ENCODE peak calls at places on chromosomes 2 and 18, in five cellular contexts. Z is AG10803, U is heart left ventricle, N is hepatocyte, R is GM12865. C is an unnamed sample.

GRCh38 chr2:238644095-238645081 is 203.5 kb upstream of the TWIST2 start:
- DNase-seq in R (no peak), N (peak; percentile 49), U (no peak), Z (peak; percentile 88), C (peak; percentile 27)

GRCh38 chr2:147297820-147298219 is 547.0 kb upstream of the ACVR2A start:
- DNase-seq in R (peak; percentile 92), Z (no peak), U (no peak), N (no peak), C (no peak)

GRCh38 chr2:36300697-36301096 is 54.9 kb upstream of the CRIM1 start:
- DNase-seq in Z (no peak), R (peak; percentile 44), N (no peak), U (no peak), C (no peak)

GRCh38 chr2:197804049-197804757 is at the start of gene PLCL1:
- DNase-seq in Z (peak; percentile 93), U (peak; percentile 97), R (peak; percentile 95), N (peak; percentile 92), C (peak; percentile 82)

GRCh38 chr2:239394346-239394945 is 6.4 kb downstream of the HDAC4 start:
- DNase-seq in N (no peak), U (no peak), Z (no peak), R (no peak), C (no peak)

GRCh38 chr2:223847410-223847809 is 10.0 kb upstream of the AP1S3 start:
- DNase-seq in Z (no peak), R (no peak), U (no peak), N (no peak), C (no peak)

GRCh38 chr2:106581755-106582430 is 94.7 kb downstream of the CD8B2 start:
- DNase-seq in U (peak; percentile 68), Z (peak; percentile 54), N (peak; percentile 84), R (peak; percentile 38), C (peak; percentile 5)

GRCh38 chr2:241506793-241507429 is 1.5 kb downstream of the STK25 start:
- DNase-seq in R (no peak), U (peak; percentile 52), Z (no peak), N (no peak), C (no peak)

GRCh38 chr2:198968585-198968984 is 489.2 kb downstream of the SATB2 start:
- DNase-seq in N (peak; percentile 29), Z (no peak), R (no peak), U (no peak), C (no peak)

GRCh38 chr2:43737097-43737854 is 36.6 kb upstream of the DYNC2LI1 start:
- DNase-seq in U (no peak), N (peak; percentile 30), Z (peak; percentile 92), R (no peak), C (peak; percentile 59)

GRCh38 chr2:181850914-181851560 is 40.5 kb upstream of the ITPRID2 start:
- DNase-seq in R (no peak), Z (no peak), U (no peak), N (no peak), C (no peak)

GRCh38 chr2:73931531-73932500 is 5.1 kb downstream of the DGUOK start:
- DNase-seq in N (no peak), U (no peak), Z (peak; percentile 5), R (no peak), C (no peak)

GRCh38 chr2:55147041-55147440 is 85.1 kb downstream of the CLHC1 start:
- DNase-seq in U (no peak), N (no peak), R (no peak), Z (no peak), C (no peak)

GRCh38 chr2:67825476-67825875 is 237.3 kb downstream of the C1D start:
- DNase-seq in N (no peak), U (no peak), Z (peak; percentile 41), R (no peak), C (no peak)

GRCh38 chr18:23977709-23978483 is 36.7 kb upstream of the TTC39C start:
- DNase-seq in N (peak; percentile 5), Z (no peak), R (no peak), U (no peak), C (no peak)

GRCh38 chr18:25896178-25896780 is 194.1 kb downstream of the SS18 start:
- DNase-seq in N (peak; percentile 68), R (peak; percentile 63), Z (peak; percentile 61), U (no peak), C (peak; percentile 38)

GRCh38 chr2:19538411-19538963 is 180.1 kb upstream of the OSR1 start:
- DNase-seq in R (no peak), U (peak; percentile 50), Z (peak; percentile 97), N (peak; percentile 75), C (peak; percentile 91)

GRCh38 chr2:107108556-107108955 is 222.6 kb upstream of the ST6GAL2 start:
- DNase-seq in U (no peak), N (no peak), Z (peak; percentile 7), R (no peak), C (no peak)

GRCh38 chr2:145221032-145221431 is 701.1 kb upstream of the ZEB2 start:
- DNase-seq in Z (no peak), U (no peak), R (no peak), N (no peak), C (no peak)

GRCh38 chr2:218694405-218695145 is 16.1 kb upstream of the TTLL4 start:
- DNase-seq in N (no peak), R (no peak), U (no peak), Z (no peak), C (no peak)

GRCh38 chr2:31049913-31050588 is 88.2 kb downstream of the GALNT14 start:
- DNase-seq in Z (no peak), U (no peak), N (no peak), R (no peak), C (no peak)

GRCh38 chr2:30798536-30798991 is 8.7 kb downstream of the CAPN13 start:
- DNase-seq in N (no peak), U (no peak), Z (no peak), R (no peak), C (no peak)

GRCh38 chr18:11976882-11977281 is 4.4 kb upstream of the IMPA2 start:
- DNase-seq in R (no peak), N (no peak), Z (peak; percentile 67), U (no peak), C (no peak)

GRCh38 chr2:219638217-219638947 is 11.0 kb downstream of the SLC4A3 start:
- DNase-seq in Z (no peak), U (no peak), N (no peak), R (no peak), C (no peak)

GRCh38 chr2:134107402-134107801 is 146.5 kb upstream of the MGAT5 start:
- DNase-seq in U (no peak), N (no peak), Z (no peak), R (no peak), C (no peak)

GRCh38 chr18:79531926-79532689 is 136.4 kb downstream of the NFATC1 start:
- DNase-seq in U (no peak), Z (no peak), N (no peak), R (no peak), C (no peak)

GRCh38 chr18:31508781-31509180 is 10.8 kb downstream of the DSG2 start:
- DNase-seq in R (no peak), N (no peak), Z (no peak), U (no peak), C (no peak)

GRCh38 chr18:31509571-31509970 is 11.6 kb downstream of the DSG2 start:
- DNase-seq in Z (no peak), N (no peak), U (no peak), R (no peak), C (no peak)

GRCh38 chr18:31512203-31512764 is 14.3 kb downstream of the DSG2 start:
- DNase-seq in N (peak; percentile 89), R (no peak), U (no peak), Z (peak; percentile 25), C (no peak)

GRCh38 chr18:31511098-31511497 is 13.1 kb downstream of the DSG2 start:
- DNase-seq in R (no peak), N (no peak), U (no peak), Z (no peak), C (no peak)

GRCh38 chr18:31510319-31510718 is 12.3 kb downstream of the DSG2 start:
- DNase-seq in N (peak; percentile 54), Z (no peak), U (no peak), R (no peak), C (no peak)
- H3K4me3 ChIP-seq in N (no peak overlapping the region), Z (no peak overlapping the region), U (no peak overlapping the region), R (no peak overlapping the region), C (no peak overlapping the region)

GRCh38 chr18:55243852-55244251 is 284.6 kb upstream of the CCDC68 start:
- DNase-seq in N (no peak), R (no peak), Z (peak; percentile 72), U (peak; percentile 72), C (peak; percentile 75)

GRCh38 chr18:55246278-55246677 is 287.0 kb upstream of the CCDC68 start:
- DNase-seq in R (no peak), U (no peak), Z (no peak), N (no peak), C (no peak)

GRCh38 chr18:55245200-55245599 is 285.9 kb upstream of the CCDC68 start:
- DNase-seq in N (no peak), R (no peak), Z (peak; percentile 58), U (no peak), C (no peak)

GRCh38 chr18:55243255-55243654 is 284.0 kb upstream of the CCDC68 start:
- DNase-seq in U (no peak), R (no peak), N (no peak), Z (no peak), C (no peak)

DNA sequence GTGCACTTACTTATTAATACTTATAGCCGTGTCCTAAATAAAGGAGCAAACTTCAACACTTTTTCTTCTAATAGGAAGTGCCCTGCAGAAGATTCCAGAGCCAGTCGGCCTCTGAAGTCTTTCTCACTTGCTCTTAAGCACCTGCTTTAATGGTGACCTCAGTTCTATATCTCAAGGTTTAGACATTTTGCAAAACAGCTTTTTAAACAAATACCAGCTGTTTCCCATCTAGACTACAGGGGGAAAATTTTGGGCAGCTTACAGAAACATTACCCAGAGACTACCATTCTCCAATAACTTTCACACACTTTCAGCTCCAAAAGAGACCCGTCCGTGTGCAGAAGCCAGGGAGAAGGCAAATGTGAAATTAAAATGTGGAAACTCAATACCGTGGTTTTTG is 285.3 kb upstream of the CCDC68 start:
- DNase-seq in R (no peak), U (no peak), Z (no peak), N (no peak), C (no peak)
- TF ChIP-seq CTCF in R (no peak), U (no peak), Z (no peak), N (no peak), C (no peak)

DNA sequence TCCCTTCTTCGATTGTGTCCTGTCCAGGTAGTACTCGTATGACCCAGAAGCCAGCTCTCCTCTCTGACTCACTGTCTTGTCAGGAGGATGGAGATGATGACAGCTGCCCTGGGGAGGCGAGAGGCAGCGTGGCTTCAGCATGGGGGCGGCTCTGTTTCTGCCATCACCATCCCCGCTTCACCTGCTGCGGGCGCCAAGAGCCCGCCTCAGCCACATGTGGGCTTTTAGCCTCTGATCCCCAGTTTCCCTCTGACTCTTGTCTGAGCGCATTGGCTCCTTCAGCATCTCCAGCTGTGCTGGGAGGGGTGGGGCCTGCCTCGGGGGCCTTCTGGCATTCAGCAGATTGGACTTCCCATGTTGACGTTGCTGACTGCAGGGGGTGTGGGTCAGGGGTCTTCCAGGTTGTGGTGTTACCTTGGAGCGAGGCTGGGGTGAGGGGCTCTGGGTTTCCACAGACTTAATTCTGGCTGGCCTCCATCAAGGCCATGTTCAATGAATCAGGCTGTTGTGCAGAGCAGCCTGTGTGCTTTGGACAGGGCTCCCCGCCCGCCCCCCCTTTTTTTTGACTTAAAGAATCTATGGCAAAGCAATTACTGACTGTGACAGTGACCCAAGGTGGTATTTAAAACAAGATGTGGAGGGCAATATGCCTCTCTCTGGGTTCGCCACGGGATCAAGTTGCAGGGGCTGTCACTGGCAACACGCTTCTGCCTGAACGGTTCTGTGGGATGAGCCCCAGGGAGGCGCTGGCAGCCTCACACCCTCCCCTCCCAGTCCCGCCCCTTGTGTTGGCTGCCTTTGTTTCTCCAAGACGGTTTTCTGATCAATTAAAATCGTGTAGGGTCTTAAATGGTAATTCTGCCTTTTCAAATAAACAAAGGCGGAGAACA is 228.3 kb downstream of the LDLRAD4 start:
- DNase-seq in U (no peak), R (no peak), N (no peak), Z (no peak), C (no peak)
- H3K4me3 ChIP-seq in U (no peak overlapping the region), R (no peak overlapping the region), N (no peak overlapping the region), Z (peak overlapping the region; percentile 18), C (no peak overlapping the region)

GRCh38 chr2:240397924-240398611 is 37.4 kb upstream of the GPC1 start:
- DNase-seq in R (no peak), U (no peak), N (no peak), Z (peak; percentile 63), C (no peak)
- TF ChIP-seq CTCF in R (no peak), U (no peak), N (no peak), Z (peak; percentile 23), C (no peak)